ENCODE peak calls at places on chromosomes 4 and X, in six cellular contexts. W is body of pancreas, F is Panc1, M is fibroblast of pulmonary artery, D is GM20000, U is K562. B is an unnamed sample.
A peak's percentile ranks its signal among the peaks of the same experiment; 100 is the strongest.

GRCh38 chrX:29890646-29891200 is 324.6 kb upstream of the MAGEB2 start:
- DNase-seq in W (no peak), F (no peak), M (no peak), D (no peak), U (no peak), B (no peak)

GRCh38 chrX:47146121-47146935 is 1.3 kb downstream of the RBM10 start:
- DNase-seq in W (no peak), F (no peak), M (no peak), D (no peak), U (no peak), B (no peak)

GRCh38 chr4:2290974-2291704 is 29.2 kb upstream of the MXD4 start:
- DNase-seq in W (no peak), F (no peak), M (no peak), D (peak; percentile 52), U (no peak), B (peak; percentile 67)

GRCh38 chr4:161522031-161522430 is 641.8 kb downstream of the FSTL5 start:
- DNase-seq in W (no peak), F (no peak), M (peak; percentile 2), D (no peak), U (no peak), B (no peak)

GRCh38 chrX:108439434-108439883 is at the start of gene COL4A5:
- DNase-seq in W (peak; percentile 33), F (peak; percentile 38), M (peak; percentile 92), D (no peak), U (peak; percentile 65), B (no peak)

GRCh38 chr4:186727977-186728519 is 4.4 kb upstream of the FAT1 start:
- DNase-seq in W (no peak), F (peak; percentile 41), M (peak; percentile 51), D (no peak), U (no peak), B (no peak)

GRCh38 chr4:152777488-152777887 is 2.0 kb downstream of the TIGD4 start:
- DNase-seq in W (no peak), F (no peak), M (no peak), D (no peak), U (no peak), B (no peak)

GRCh38 chrX:72020788-72021187 is 110.1 kb downstream of the NHSL2 start:
- DNase-seq in W (no peak), F (no peak), M (no peak), D (peak; percentile 45), U (no peak), B (peak; percentile 31)

GRCh38 chr4:175946472-175947116 is 119.0 kb upstream of the WDR17 start:
- DNase-seq in W (no peak), F (no peak), M (peak; percentile 48), D (no peak), U (no peak), B (no peak)

GRCh38 chr4:119039779-119040178 is 95.9 kb upstream of the MYOZ2 start:
- DNase-seq in W (no peak), F (no peak), M (no peak), D (no peak), U (no peak), B (no peak)
- TF ChIP-seq CTCF in W (no peak), F (peak; percentile 25), M (no peak), D (no peak), U (peak; percentile 37), B (no peak)

GRCh38 chrX:534804-535203 is 95.8 kb upstream of the SHOX start:
- DNase-seq in W (no peak), F (no peak), M (no peak), D (no peak), U (no peak), B (no peak)
- TF ChIP-seq CTCF in W (no peak), F (no peak), M (no peak), D (no peak), U (no peak), B (no peak)

GRCh38 chr4:44580231-44580630 is 71.2 kb downstream of the YIPF7 start:
- DNase-seq in W (no peak), F (no peak), M (no peak), D (no peak), U (no peak), B (no peak)

GRCh38 chr4:44578954-44579353 is 72.5 kb downstream of the YIPF7 start:
- DNase-seq in W (no peak), F (no peak), M (no peak), D (no peak), U (no peak), B (no peak)

DNA sequence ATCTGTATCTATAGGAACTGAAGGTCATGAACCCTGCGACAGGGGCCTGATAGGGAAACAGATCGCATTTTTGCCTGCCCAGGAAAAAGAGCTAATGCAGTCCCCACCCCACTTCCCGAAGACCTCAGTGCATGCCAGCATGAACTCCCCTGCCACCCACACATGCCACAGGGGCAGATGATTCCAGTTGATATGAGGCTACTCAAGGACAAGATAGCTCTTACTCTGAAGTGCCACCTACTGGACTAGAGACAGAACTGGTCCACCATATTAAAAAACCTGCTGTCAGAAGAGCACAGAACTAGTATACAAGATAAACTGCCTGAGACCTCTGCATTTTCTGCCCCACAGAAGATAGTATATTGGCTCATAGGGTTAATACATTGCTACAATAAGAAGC is 68.0 kb downstream of the YIPF7 start:
- DNase-seq in W (no peak), F (no peak), M (peak; percentile 23), D (no peak), U (no peak), B (peak; percentile 9)
- TF ChIP-seq CTCF in W (no peak), F (no peak), M (peak; percentile 45), D (no peak), U (no peak), B (peak; percentile 15)

GRCh38 chr4:41791557-41791956 is 43.0 kb upstream of the PHOX2B start:
- DNase-seq in W (no peak), F (no peak), M (no peak), D (no peak), U (no peak), B (no peak)
- TF ChIP-seq CTCF in W (no peak), F (no peak), M (no peak), D (no peak), U (no peak), B (no peak)

GRCh38 chr4:165058676-165059075 is 5.0 kb downstream of the TRIM75 start:
- DNase-seq in W (no peak), F (no peak), M (no peak), D (no peak), U (no peak), B (no peak)

GRCh38 chr4:165055601-165056000 is 1.9 kb downstream of the TRIM75 start:
- DNase-seq in W (no peak), F (no peak), M (no peak), D (no peak), U (no peak), B (no peak)

GRCh38 chr4:165060938-165061337 is 7.3 kb downstream of the TRIM75 start:
- DNase-seq in W (no peak), F (no peak), M (no peak), D (no peak), U (no peak), B (no peak)
- TF ChIP-seq CTCF in W (no peak), F (peak; percentile 36), M (peak; percentile 37), D (no peak), U (peak; percentile 33), B (no peak)